ENCODE peak calls at places on chromosomes 16 and 17, in seven cellular contexts. P is IMR-90, M is mesendoderm, K is mesenchymal stem cell, H is H9, R is trophoblast cell, Z is H1. T is an unnamed sample.

GRCh38 chr16:52861614-52862022 is 191.1 kb downstream of the CHD9NB start:
- DNase-seq in R (peak; percentile 5), K (peak; percentile 1), H (no peak), Z (peak; percentile 3), P (no peak), M (peak; percentile 53), T (peak; percentile 51)

GRCh38 chr16:88985521-88985920 is 8.5 kb upstream of the CBFA2T3 start:
- DNase-seq in H (no peak), M (no peak), Z (no peak), R (no peak), K (no peak), P (no peak), T (no peak)

GRCh38 chr17:48181653-48182052 is 74.1 kb downstream of the SNX11 start:
- DNase-seq in P (peak; percentile 2), K (peak; percentile 50), M (peak; percentile 68), H (peak; percentile 70), R (no peak), Z (no peak), T (no peak)

GRCh38 chr17:76538281-76538931 is 897 bp upstream of the CYGB start:
- DNase-seq in M (peak; percentile 40), K (peak; percentile 65), H (peak; percentile 68), P (no peak), Z (no peak), R (no peak), T (no peak)

GRCh38 chr16:79874391-79874790 is 273.9 kb upstream of the MAF start:
- DNase-seq in K (no peak), P (no peak), H (no peak), Z (no peak), R (no peak), M (no peak), T (no peak)

GRCh38 chr17:14143678-14144077 is 74.4 kb downstream of the COX10 start:
- DNase-seq in K (no peak), R (no peak), M (no peak), H (no peak), Z (no peak), P (peak; percentile 15), T (no peak)

GRCh38 chr16:89764711-89765201 is 43.4 kb downstream of the ZNF276 start:
- DNase-seq in M (no peak), K (peak; percentile 38), Z (no peak), H (no peak), R (peak; percentile 41), P (no peak), T (no peak)

GRCh38 chr17:1422907-1423306 is 22.9 kb upstream of the YWHAE start:
- DNase-seq in M (peak; percentile 30), H (no peak), K (peak; percentile 96), P (peak; percentile 98), R (peak; percentile 80), Z (no peak), T (no peak)

GRCh38 chr17:2853111-2853721 is 57.0 kb downstream of the RAP1GAP2 start:
- DNase-seq in R (no peak), Z (no peak), M (peak; percentile 87), K (peak; percentile 28), P (peak; percentile 49), H (peak; percentile 60), T (no peak)

GRCh38 chr17:21293846-21294240 is 9.3 kb downstream of the MAP2K3 start:
- DNase-seq in R (no peak), H (no peak), P (no peak), M (no peak), Z (no peak), K (no peak), T (no peak)

GRCh38 chr17:45050680-45051059 is 762 bp downstream of the DCAKD start:
- DNase-seq in Z (no peak), K (peak; percentile 44), P (peak; percentile 28), R (no peak), M (no peak), H (no peak), T (no peak)

GRCh38 chr17:75950850-75951554 is 10.2 kb upstream of the FBF1 start:
- DNase-seq in M (no peak), P (peak; percentile 18), R (no peak), K (peak; percentile 5), Z (no peak), H (no peak), T (no peak)

GRCh38 chr17:72184805-72185204 is 64.0 kb downstream of the SOX9 start:
- DNase-seq in P (peak; percentile 62), K (no peak), H (no peak), Z (no peak), M (no peak), R (no peak), T (no peak)

GRCh38 chr17:59361386-59361785 is 29.9 kb downstream of the YPEL2 start:
- DNase-seq in Z (no peak), M (no peak), P (peak; percentile 81), R (peak; percentile 78), H (no peak), K (peak; percentile 96), T (no peak)

GRCh38 chr17:73250851-73251640 is 10.6 kb downstream of the CPSF4L start:
- DNase-seq in P (no peak), K (no peak), M (no peak), Z (no peak), H (no peak), R (no peak), T (no peak)
- H2BK5ac ChIP-seq in P (no peak overlapping the region), K (no peak overlapping the region), M (no peak overlapping the region), Z (no peak overlapping the region), H (no peak overlapping the region), R (no peak overlapping the region), T (no peak overlapping the region)

DNA sequence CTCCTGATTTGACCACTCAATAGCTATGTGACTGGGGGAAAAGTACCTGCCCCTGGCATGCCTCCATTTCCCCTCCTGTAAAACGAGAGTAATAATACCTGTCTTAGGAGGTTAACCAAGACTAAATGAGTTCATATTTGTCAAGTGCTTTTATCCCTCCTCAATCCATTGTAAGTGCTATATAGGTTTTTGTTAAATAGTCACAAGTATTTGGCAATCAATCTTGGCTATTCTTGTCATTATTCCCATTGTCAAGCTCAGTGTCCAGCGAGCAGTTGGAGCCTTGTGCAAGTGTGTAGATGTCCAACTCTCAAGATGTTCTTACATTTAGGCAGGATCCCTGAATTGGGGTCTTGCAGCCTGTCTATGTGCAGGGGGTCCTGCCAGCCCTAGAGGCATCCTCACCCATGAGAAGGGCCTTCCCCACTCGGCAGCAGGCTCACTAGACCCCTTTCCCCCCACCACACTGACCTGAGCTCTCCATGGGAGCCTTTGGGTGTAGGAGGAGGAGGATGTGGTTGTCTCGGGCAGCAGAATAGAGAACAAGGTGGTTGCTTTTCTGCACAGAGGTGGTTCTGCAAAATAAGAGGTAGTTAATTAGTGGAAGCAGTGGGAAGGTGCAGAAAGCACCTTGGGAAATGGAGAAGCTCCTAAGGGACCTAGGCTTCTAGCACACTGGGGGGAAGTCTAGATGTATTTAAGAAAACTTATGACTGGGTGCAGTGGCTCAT is 18.0 kb downstream of the PIK3R6 start:
- DNase-seq in Z (no peak), H (no peak), R (no peak), M (no peak), K (no peak), P (no peak), T (no peak)
- H2BK5ac ChIP-seq in Z (no peak overlapping the region), H (no peak overlapping the region), R (no peak overlapping the region), M (no peak overlapping the region), K (no peak overlapping the region), P (no peak overlapping the region), T (no peak overlapping the region)

DNA sequence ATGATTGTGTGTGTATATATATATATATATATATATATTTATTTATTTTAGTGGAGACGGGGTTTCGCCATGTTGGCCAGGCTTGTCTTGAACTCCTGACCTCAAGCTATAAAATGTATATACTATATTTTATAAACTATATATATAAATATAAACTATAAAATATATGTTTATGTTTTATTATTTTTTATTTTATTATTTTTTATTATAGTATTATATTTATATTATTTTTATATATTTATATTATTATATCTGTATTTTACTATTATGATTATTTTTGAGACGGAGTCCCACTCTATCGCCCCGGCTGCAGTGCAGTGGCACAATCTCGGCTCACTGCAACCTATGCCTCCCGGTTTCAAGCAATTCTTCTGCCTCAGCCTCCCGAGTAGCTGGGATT is 10.5 kb upstream of the PHOSPHO1 start:
- DNase-seq in M (no peak), H (no peak), P (no peak), Z (no peak), R (no peak), K (no peak), T (no peak)
- H2BK5ac ChIP-seq in M (no peak overlapping the region), H (no peak overlapping the region), P (no peak overlapping the region), Z (no peak overlapping the region), R (no peak overlapping the region), K (no peak overlapping the region), T (no peak overlapping the region)

DNA sequence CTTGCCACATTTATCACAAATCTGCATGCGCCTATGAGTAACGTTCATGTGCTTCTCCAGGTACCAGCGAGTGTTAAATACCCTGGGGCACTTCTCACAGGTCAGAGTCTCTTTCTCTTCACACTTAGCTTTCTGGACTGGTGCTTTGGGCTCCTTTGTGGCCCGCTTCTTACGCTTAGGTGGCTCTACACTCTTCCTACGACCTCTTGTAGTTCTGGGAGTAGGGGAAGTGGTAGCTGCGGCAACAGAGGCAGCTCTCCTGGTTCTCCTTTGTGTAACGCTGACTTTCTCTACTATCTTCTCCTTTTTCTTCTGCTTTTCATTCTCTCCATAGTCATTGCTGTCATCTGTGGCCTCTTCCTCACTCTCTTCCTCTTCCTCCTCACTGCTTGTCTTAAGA is 45.2 kb downstream of the ZNF652 start:
- DNase-seq in H (no peak), M (peak; percentile 36), P (no peak), R (peak; percentile 87), Z (no peak), K (no peak), T (no peak)
- H2BK5ac ChIP-seq in H (no peak overlapping the region), M (no peak overlapping the region), P (no peak overlapping the region), R (no peak overlapping the region), Z (no peak overlapping the region), K (no peak overlapping the region), T (no peak overlapping the region)

GRCh38 chr16:87255866-87256265 is 61.3 kb downstream of the C16orf95 start:
- DNase-seq in K (no peak), M (no peak), R (no peak), P (no peak), Z (no peak), H (no peak), T (no peak)
- H2BK5ac ChIP-seq in K (no peak overlapping the region), M (no peak overlapping the region), R (no peak overlapping the region), P (no peak overlapping the region), Z (no peak overlapping the region), H (no peak overlapping the region), T (no peak overlapping the region)

DNA sequence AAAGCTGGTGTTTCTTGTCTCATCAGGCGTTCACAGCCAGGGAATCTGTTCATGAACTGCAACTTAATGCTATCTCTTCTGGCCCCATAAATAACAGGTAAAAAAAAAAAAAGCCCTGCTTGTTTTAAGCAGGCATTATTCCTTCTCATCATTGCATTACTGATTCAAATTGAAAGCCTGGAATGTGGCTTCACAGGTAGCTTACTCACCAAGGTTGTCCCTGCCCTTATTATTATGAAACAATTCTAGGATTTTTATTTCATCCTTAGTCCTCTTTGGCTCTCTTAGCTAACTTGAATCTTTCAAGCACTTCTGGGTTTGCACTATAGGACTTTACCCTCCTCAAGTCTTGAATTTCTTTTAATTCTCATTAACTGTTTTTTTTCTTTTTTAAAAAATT is 113.3 kb downstream of the CNTNAP4 start:
- DNase-seq in R (peak; percentile 13), P (no peak), M (no peak), Z (no peak), H (no peak), K (no peak), T (no peak)
- H2BK5ac ChIP-seq in R (no peak overlapping the region), P (no peak overlapping the region), M (no peak overlapping the region), Z (no peak overlapping the region), H (no peak overlapping the region), K (no peak overlapping the region), T (no peak overlapping the region)

T was measured in neuronal stem cell.